ENCODE peak calls at places on chromosome 20, in four cellular contexts. O is T-helper 2 cell; D is AG04449; I is activated naive CD4-positive, alpha-beta T cell treated with anti-CD3 and anti-CD28 coated beads, Interleukin-2, amount 50 U/mL, for 72 hours. C is an unnamed sample.

GRCh38 chr20:33211817-33212424 is 5.2 kb upstream of the BPIFA3 start:
- DNase-seq in O (no peak), D (no peak), I (no peak), C (peak; percentile 14)

GRCh38 chr20:542777-543368 is 717 bp downstream of the CSNK2A1 start:
- DNase-seq in O (no peak), D (no peak), I (no peak), C (no peak)

GRCh38 chr20:22560817-22561216 is 23.6 kb downstream of the FOXA2 start:
- DNase-seq in O (no peak), D (no peak), I (no peak), C (no peak)

GRCh38 chr20:23631981-23632710 is 5.6 kb downstream of the CST3 start:
- DNase-seq in O (no peak), D (no peak), I (no peak), C (no peak)

GRCh38 chr20:32494498-32495216 is 90.5 kb downstream of the NOL4L start:
- DNase-seq in O (no peak), D (no peak), I (no peak), C (no peak)

GRCh38 chr20:36528176-36528874 is 13.0 kb upstream of the MYL9 start:
- DNase-seq in O (no peak), D (no peak), I (no peak), C (no peak)

GRCh38 chr20:44014807-44015732 is 100.4 kb downstream of the TOX2 start:
- DNase-seq in O (no peak), D (no peak), I (no peak), C (no peak)

GRCh38 chr20:16583444-16583843 is 10.2 kb upstream of the KIF16B start:
- DNase-seq in O (no peak), D (no peak), I (no peak), C (no peak)

GRCh38 chr20:63097336-63097831 is 90.6 kb upstream of the BHLHE23 start:
- DNase-seq in O (no peak), D (no peak), I (peak; percentile 40), C (no peak)

GRCh38 chr20:50338479-50339195 is 148.0 kb downstream of the CEBPB start:
- DNase-seq in O (no peak), D (no peak), I (peak; percentile 89), C (no peak)

GRCh38 chr20:22762576-22763256 is 178.3 kb upstream of the FOXA2 start:
- DNase-seq in O (no peak), D (no peak), I (no peak), C (no peak)

GRCh38 chr20:7859371-7859802 is 80.9 kb downstream of the HAO1 start:
- DNase-seq in O (no peak), D (no peak), I (no peak), C (peak; percentile 56)

GRCh38 chr20:49660912-49661311 is 52.8 kb downstream of the B4GALT5 start:
- DNase-seq in O (no peak), D (no peak), I (no peak), C (no peak)

GRCh38 chr20:47785321-47785899 is at the start of gene SULF2:
- DNase-seq in O (no peak), D (no peak), I (no peak), C (no peak)

GRCh38 chr20:25296094-25297093 is 48.5 kb downstream of the PYGB start:
- DNase-seq in O (no peak), D (no peak), I (no peak), C (no peak)

GRCh38 chr20:21189761-21190523 is 64.1 kb downstream of the KIZ start:
- DNase-seq in O (no peak), D (no peak), I (no peak), C (no peak)

GRCh38 chr20:37693203-37693602 is 627 bp upstream of the CTNNBL1 start:
- DNase-seq in O (no peak), D (no peak), I (no peak), C (no peak)

GRCh38 chr20:9306521-9306920 is 207.9 kb upstream of the LAMP5 start:
- DNase-seq in O (no peak), D (peak; percentile 80), I (no peak), C (peak; percentile 94)

GRCh38 chr20:62961310-62961783 is 8.8 kb downstream of the SLC17A9 start:
- DNase-seq in O (no peak), D (no peak), I (no peak), C (no peak)

GRCh38 chr20:49505518-49505917 is 23.1 kb upstream of the KCNB1 start:
- DNase-seq in O (no peak), D (no peak), I (no peak), C (peak; percentile 4)